ENCODE peak calls at places on chromosome 18, in nine cellular contexts. S is right atrium auricular region, E is progenitor cell of endocrine pancreas, P is left lung, R is Calu3, V is fibroblast of lung, H is AG04450, K is Peyer's patch, F is pancreas. Y is an unnamed sample.

GRCh38 chr18:23337599-23338444 is 115.3 kb upstream of the RIOK3 start:
- DNase-seq in R (no peak), V (peak), F (no peak), K (no peak), S (no peak), H (peak), P (no peak), E (no peak), Y (no peak)

GRCh38 chr18:79377187-79377891 is 18.4 kb upstream of the NFATC1 start:
- DNase-seq in P (no peak), H (no peak), F (no peak), S (no peak), R (no peak), V (no peak), E (no peak), K (peak), Y (no peak)

GRCh38 chr18:71831039-71831438 is 713.1 kb downstream of the CBLN2 start:
- DNase-seq in R (peak), S (no peak), H (peak), F (peak), V (peak), P (no peak), K (no peak), E (no peak), Y (no peak)

GRCh38 chr18:46336278-46337205 is 232.4 kb downstream of the HAUS1 start:
- DNase-seq in R (no peak), E (no peak), P (no peak), H (no peak), S (no peak), V (peak), F (no peak), K (no peak), Y (no peak)

GRCh38 chr18:25126751-25127150 is 225.2 kb downstream of the ZNF521 start:
- DNase-seq in K (no peak), F (no peak), V (no peak), H (no peak), P (no peak), R (no peak), S (no peak), E (no peak), Y (no peak)

GRCh38 chr18:60018801-60019462 is 119.1 kb downstream of the PMAIP1 start:
- DNase-seq in S (no peak), P (no peak), V (peak), H (no peak), K (no peak), E (no peak), F (no peak), R (no peak), Y (no peak)

GRCh38 chr18:54149078-54149697 is 75.3 kb downstream of the MBD2 start:
- DNase-seq in F (no peak), P (no peak), K (no peak), R (peak), H (peak), V (peak), E (no peak), S (peak), Y (no peak)

GRCh38 chr18:72458256-72458655 is 85.9 kb downstream of the CBLN2 start:
- DNase-seq in R (no peak), H (no peak), P (no peak), E (no peak), S (no peak), F (no peak), K (no peak), V (peak), Y (no peak)

GRCh38 chr18:61782545-61782944 is 110.3 kb downstream of the RNF152 start:
- DNase-seq in K (no peak), V (no peak), R (no peak), E (no peak), F (no peak), P (no peak), S (no peak), H (no peak), Y (no peak)

GRCh38 chr18:5543854-5544389 is at the start of gene EPB41L3:
- DNase-seq in V (peak), H (no peak), R (no peak), F (no peak), P (peak), E (peak), K (no peak), S (no peak), Y (peak)

GRCh38 chr18:1026930-1027329 is 122.3 kb downstream of the ADCYAP1 start:
- DNase-seq in E (no peak), V (no peak), H (no peak), S (no peak), F (no peak), P (no peak), R (no peak), K (no peak), Y (no peak)

GRCh38 chr18:46650681-46651080 is 6.3 kb downstream of the LOXHD1 start:
- DNase-seq in E (no peak), H (no peak), K (no peak), P (no peak), V (no peak), S (no peak), F (no peak), R (no peak), Y (no peak)

GRCh38 chr18:45839415-45840395 is 14.2 kb downstream of the SIGLEC15 start:
- DNase-seq in E (no peak), K (no peak), V (peak), S (no peak), P (no peak), H (peak), F (no peak), R (peak), Y (no peak)

GRCh38 chr18:8480506-8481328 is 128.5 kb upstream of the RAB12 start:
- DNase-seq in K (no peak), R (peak), F (peak), H (peak), S (no peak), V (peak), P (no peak), E (peak), Y (peak)

GRCh38 chr18:24212939-24213338 is 74.1 kb downstream of the CABYR start:
- DNase-seq in V (peak), P (no peak), E (no peak), H (peak), R (peak), K (no peak), S (no peak), F (no peak), Y (no peak)

DNA sequence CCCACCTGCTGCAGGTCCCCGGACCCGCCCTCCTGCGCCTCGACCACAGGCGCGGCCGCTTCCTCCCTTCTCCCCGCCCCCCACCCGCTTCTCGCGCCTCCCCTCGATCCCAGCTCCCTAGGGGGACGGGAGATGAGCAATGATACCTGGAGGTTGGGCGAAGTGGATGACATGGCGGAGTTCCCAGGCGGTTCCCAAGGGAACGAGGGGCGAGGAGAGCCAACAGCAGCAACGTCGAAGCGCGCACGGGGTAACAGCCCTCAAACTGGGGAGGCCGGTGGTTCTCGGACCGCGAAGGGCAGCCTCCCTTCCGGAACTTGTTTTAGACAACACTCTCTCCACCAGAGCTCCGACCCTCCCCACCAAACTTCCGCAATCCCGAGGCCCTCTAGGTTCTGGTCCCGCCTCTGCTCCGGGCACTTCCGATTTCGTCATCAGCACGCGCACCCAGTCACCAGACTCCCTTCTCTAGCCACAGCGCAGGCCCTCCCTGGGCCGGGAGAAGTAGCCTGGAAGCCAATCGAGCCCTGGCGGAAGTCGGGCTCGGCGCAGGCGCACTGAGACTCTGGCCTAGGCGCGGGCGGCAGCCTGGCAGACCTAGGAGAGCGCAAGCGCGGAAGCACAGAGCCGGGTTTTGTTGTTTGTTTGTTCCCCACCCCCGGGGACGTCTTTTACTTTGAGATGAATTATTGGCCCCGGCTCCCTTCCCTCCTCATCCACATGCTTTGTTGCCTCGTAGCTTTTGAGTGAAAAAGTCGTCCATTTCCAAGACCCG is at the start of gene VPS4B:
- DNase-seq in F (peak), R (peak), S (peak), K (peak), H (peak), V (peak), P (peak), E (peak), Y (peak)
- TF ChIP-seq CTCF in F (no peak), R (no peak), S (no peak), K (peak), H (no peak), V (no peak), P (no peak), E (peak), Y (peak)

GRCh38 chr18:27120246-27120645 is 64.9 kb downstream of the CHST9 start:
- DNase-seq in V (peak), K (no peak), R (peak), F (no peak), H (no peak), P (no peak), E (no peak), S (no peak), Y (no peak)

GRCh38 chr18:27110319-27110718 is 74.8 kb downstream of the CHST9 start:
- DNase-seq in K (no peak), F (no peak), E (no peak), H (no peak), P (no peak), V (no peak), R (no peak), S (no peak), Y (no peak)

GRCh38 chr18:27113358-27113757 is 71.8 kb downstream of the CHST9 start:
- DNase-seq in H (no peak), P (no peak), E (no peak), R (no peak), V (no peak), S (no peak), F (no peak), K (no peak), Y (no peak)

GRCh38 chr18:27118964-27119363 is 66.1 kb downstream of the CHST9 start:
- DNase-seq in K (no peak), H (no peak), P (no peak), R (peak), V (no peak), E (no peak), S (no peak), F (no peak), Y (no peak)

GRCh38 chr18:27114842-27115241 is 70.3 kb downstream of the CHST9 start:
- DNase-seq in K (no peak), P (no peak), H (no peak), F (no peak), S (no peak), E (no peak), V (no peak), R (no peak), Y (no peak)
- TF ChIP-seq CTCF in K (no peak), P (no peak), H (no peak), F (no peak), S (no peak), E (no peak), V (no peak), R (no peak), Y (no peak)

DNA sequence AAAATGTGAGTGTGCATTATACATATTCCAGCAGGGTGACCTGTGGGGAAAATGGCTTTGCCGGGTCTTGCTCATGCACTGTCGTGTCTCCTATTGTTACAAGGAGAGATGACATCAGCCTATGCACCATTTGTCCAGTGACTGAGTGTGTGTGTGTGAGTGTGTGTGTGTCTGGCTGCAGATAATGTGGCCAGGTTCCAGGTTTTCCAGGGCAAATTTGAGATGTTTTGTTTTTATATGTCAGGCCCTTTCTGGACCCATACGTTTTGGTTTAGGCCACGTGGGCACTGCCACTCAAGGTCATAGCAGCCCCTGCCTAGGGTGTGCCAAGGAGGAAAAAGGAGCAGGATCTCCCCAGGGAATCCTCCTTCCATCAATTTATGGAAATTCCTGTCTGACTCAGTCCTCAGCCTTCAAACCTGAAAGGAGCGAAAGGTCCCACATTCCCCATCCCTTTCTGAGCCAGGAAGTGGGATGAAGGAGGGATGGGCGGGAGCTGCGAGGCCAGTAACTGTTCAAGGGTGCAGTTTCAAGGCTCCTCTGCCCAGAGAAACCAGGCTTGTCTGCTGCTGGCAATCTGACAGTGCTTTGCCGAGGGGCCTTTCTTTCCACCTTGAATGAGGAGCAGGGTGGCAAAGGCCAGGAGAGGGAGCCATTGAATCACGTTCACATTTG is 93.0 kb upstream of the SMAD2 start:
- DNase-seq in K (no peak), H (no peak), E (no peak), S (no peak), R (peak), F (no peak), P (no peak), V (peak), Y (peak)
- TF ChIP-seq CTCF in K (peak), H (peak), E (peak), S (peak), R (peak), F (no peak), P (no peak), V (peak), Y (peak)

GRCh38 chr18:21934766-21935015 is 194.1 kb downstream of the MIB1 start:
- DNase-seq in V (no peak), P (no peak), F (no peak), R (no peak), K (no peak), S (no peak), E (no peak), H (no peak), Y (no peak)

GRCh38 chr18:21930177-21930576 is 189.6 kb downstream of the MIB1 start:
- DNase-seq in S (no peak), H (no peak), R (no peak), P (no peak), K (no peak), E (no peak), V (no peak), F (no peak), Y (no peak)

GRCh38 chr18:21933931-21934765 is 193.6 kb downstream of the MIB1 start:
- DNase-seq in F (no peak), S (no peak), E (no peak), K (no peak), P (no peak), H (no peak), R (no peak), V (no peak), Y (no peak)

DNA sequence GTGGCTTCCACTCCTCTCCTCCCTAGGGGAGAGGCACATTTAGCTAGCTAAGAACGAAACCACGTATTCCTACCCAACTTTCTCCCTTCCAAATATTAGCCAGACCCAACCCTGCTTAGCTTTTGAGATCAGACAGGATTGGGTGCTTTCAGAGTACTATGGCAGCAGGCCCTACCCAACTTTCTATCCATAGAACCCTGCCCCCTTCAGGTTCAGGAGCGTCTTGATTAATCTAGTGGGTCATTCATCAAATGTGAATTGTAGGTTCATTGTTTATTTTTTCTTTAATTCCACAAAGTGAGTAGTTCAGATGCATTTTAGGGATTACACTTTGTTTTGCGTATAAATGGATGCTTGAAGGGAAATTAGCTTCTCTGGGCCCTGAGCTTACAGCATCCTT is 188.3 kb downstream of the MIB1 start:
- DNase-seq in E (no peak), S (no peak), F (no peak), H (no peak), P (no peak), V (no peak), R (no peak), K (no peak), Y (no peak)
- TF ChIP-seq CTCF in E (no peak), S (no peak), F (no peak), H (no peak), P (no peak), V (no peak), R (no peak), K (no peak), Y (no peak)

DNA sequence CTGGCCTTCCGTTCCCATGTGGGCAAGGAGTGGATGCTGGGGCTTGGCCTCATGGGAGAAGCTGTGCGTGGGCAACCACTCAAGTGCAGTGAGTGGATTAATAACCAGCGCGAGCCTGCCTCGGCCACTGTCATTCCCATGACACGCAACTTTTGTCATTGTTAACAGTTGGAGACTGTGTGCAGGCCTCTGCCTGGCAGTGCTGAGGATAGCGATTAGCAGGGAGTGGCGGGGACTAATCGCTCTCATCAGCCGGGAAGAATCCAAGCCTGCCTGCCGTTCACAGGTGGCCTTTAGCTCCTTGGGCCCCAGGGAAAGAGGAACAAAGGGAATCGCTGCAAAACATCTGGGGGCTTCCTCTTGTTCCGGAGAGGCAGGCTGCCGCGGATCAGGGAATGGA is 53.7 kb downstream of the CTIF start:
- DNase-seq in F (no peak), S (no peak), E (no peak), H (no peak), R (no peak), P (no peak), K (no peak), V (no peak), Y (no peak)
- TF ChIP-seq CTCF in F (no peak), S (no peak), E (no peak), H (no peak), R (no peak), P (no peak), K (no peak), V (no peak), Y (no peak)

GRCh38 chr18:3596324-3597158 is 146.6 kb downstream of the TGIF1 start:
- DNase-seq in H (no peak), K (peak), R (peak), S (peak), E (no peak), F (no peak), V (peak), P (no peak), Y (peak)
- TF ChIP-seq CTCF in H (no peak), K (peak), R (peak), S (peak), E (no peak), F (no peak), V (no peak), P (no peak), Y (no peak)

GRCh38 chr18:3577456-3577855 is 127.5 kb downstream of the TGIF1 start:
- DNase-seq in V (no peak), E (no peak), R (no peak), S (no peak), H (no peak), K (no peak), P (no peak), F (no peak), Y (no peak)
- TF ChIP-seq CTCF in V (no peak), E (no peak), R (no peak), S (no peak), H (no peak), K (no peak), P (no peak), F (no peak), Y (no peak)

GRCh38 chr18:75478996-75479870 is 51.7 kb upstream of the SMIM21 start:
- DNase-seq in S (no peak), R (peak), E (no peak), V (peak), F (no peak), P (no peak), H (no peak), K (no peak), Y (no peak)
- TF ChIP-seq CTCF in S (peak), R (peak), E (peak), V (peak), F (peak), P (peak), H (peak), K (peak), Y (peak)

GRCh38 chr18:32902566-32903330 is 129.9 kb upstream of the KLHL14 start:
- DNase-seq in E (no peak), H (no peak), K (no peak), P (no peak), V (no peak), R (no peak), F (no peak), S (no peak), Y (no peak)

GRCh38 chr18:32896781-32897547 is 124.1 kb upstream of the KLHL14 start:
- DNase-seq in F (no peak), K (no peak), S (no peak), V (peak), E (no peak), R (no peak), H (no peak), P (no peak), Y (no peak)

GRCh38 chr18:32893915-32894314 is 121.1 kb upstream of the KLHL14 start:
- DNase-seq in K (no peak), F (no peak), V (no peak), S (no peak), E (no peak), P (no peak), H (no peak), R (no peak), Y (no peak)

DNA sequence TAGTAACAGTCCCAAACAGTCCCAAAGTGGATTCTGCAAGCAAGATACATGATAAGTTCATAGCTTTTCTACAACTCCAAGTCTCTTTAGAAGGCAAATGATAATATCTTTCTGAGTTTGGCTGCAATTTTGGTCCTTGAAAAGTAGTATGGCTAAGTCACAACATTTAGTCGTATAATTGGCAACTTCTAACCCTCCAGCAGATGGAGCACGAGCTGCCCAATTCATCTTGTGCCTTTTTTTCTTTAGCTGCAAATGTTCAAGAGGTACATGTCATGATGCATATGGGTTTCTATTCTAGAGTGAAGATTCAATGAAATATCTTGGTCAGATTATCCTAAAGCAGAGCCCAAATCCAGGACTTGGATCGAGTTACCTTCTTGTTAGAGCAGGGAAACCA is 127.0 kb upstream of the KLHL14 start:
- DNase-seq in R (no peak), V (no peak), P (no peak), F (no peak), S (no peak), K (no peak), E (no peak), H (no peak), Y (no peak)
- TF ChIP-seq CTCF in R (no peak), V (no peak), P (no peak), F (no peak), S (no peak), K (no peak), E (no peak), H (peak), Y (no peak)

DNA sequence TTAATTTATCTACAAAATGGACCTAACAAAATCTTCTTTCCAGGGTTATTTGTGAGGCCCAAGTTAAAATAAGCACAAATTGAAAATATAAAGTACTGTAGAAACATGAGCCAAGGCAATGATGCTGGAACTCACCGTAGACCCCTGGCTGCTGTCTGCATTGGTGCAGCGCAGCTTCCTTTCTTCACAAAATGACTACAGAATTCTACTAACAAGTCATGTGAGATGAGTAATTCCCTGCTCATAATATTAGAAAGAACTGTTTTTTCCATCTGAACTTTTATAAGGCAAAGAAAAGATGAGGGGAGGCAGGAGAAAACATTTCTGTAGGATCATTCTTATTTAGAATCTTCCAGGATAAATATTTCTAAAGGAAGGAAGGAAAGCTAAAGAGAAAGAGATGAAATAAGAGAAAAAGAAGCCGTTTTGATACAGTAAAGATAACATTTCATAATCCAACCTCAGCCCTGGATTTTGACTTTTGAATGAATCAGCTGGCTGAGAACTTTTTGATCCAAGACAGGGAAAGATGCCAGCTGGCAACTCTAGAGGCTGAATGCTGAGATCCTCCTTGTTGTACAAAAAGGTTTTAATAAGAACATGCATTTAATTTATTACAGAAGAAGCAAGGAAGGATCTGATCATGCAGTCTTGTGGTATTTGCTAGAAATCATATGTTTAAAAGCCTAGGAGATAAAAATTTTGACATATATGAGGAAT is 183.9 kb upstream of the KLHL14 start:
- DNase-seq in V (peak), S (no peak), P (no peak), F (no peak), R (no peak), H (peak), E (no peak), K (no peak), Y (no peak)
- TF ChIP-seq CTCF in V (no peak), S (no peak), P (no peak), F (no peak), R (no peak), H (peak), E (peak), K (no peak), Y (no peak)

Y was measured in glutamatergic neuron.